ENCODE peak calls at places on chromosome 19, in six cellular contexts. X, I, G, R, Y and M are unnamed samples.

GRCh38 chr19:49679832-49680472 is 2.9 kb downstream of the PRMT1 start:
- DNase-seq in X (no peak), I (no peak), G (no peak), R (no peak), Y (no peak), M (peak; percentile 29)

GRCh38 chr19:46134527-46134926 is 10.0 kb upstream of the IGFL3 start:
- DNase-seq in X (peak; percentile 25), I (peak; percentile 21), G (peak; percentile 13), R (peak; percentile 61), Y (no peak), M (no peak)

GRCh38 chr19:32921624-32922023 is 50.1 kb downstream of the CEP89 start:
- DNase-seq in X (no peak), I (no peak), G (no peak), R (no peak), Y (no peak), M (no peak)

GRCh38 chr19:28021316-28022185 is 1191.4 kb downstream of the UQCRFS1 start:
- DNase-seq in X (no peak), I (no peak), G (no peak), R (no peak), Y (no peak), M (no peak)

GRCh38 chr19:5624741-5625140 is 1.9 kb downstream of the SAFB start:
- DNase-seq in X (peak; percentile 25), I (no peak), G (no peak), R (no peak), Y (no peak), M (peak; percentile 16)

GRCh38 chr19:30391052-30391451 is 18.9 kb downstream of the ZNF536 start:
- DNase-seq in X (no peak), I (no peak), G (no peak), R (no peak), Y (no peak), M (no peak)

GRCh38 chr19:52527954-52528326 is 472 bp downstream of the ZNF808 start:
- DNase-seq in X (no peak), I (no peak), G (no peak), R (peak; percentile 2), Y (no peak), M (no peak)

GRCh38 chr19:43631491-43631890 is 8.2 kb downstream of the CADM4 start:
- DNase-seq in X (no peak), I (no peak), G (no peak), R (no peak), Y (no peak), M (no peak)

GRCh38 chr19:34402074-34402600 is 2.1 kb upstream of the PDCD2L start:
- DNase-seq in X (no peak), I (no peak), G (no peak), R (no peak), Y (no peak), M (no peak)

GRCh38 chr19:39951065-39951650 is 16.7 kb upstream of the FCGBP start:
- DNase-seq in X (no peak), I (no peak), G (no peak), R (no peak), Y (no peak), M (no peak)

GRCh38 chr19:35425682-35426081 is 22.4 kb upstream of the FFAR2 start:
- DNase-seq in X (no peak), I (no peak), G (no peak), R (no peak), Y (no peak), M (no peak)

GRCh38 chr19:33948651-33949335 is 152.1 kb downstream of the KCTD15 start:
- DNase-seq in X (no peak), I (no peak), G (no peak), R (no peak), Y (no peak), M (no peak)

GRCh38 chr19:38978315-38978689 is 2.8 kb upstream of the FBXO17 start:
- DNase-seq in X (no peak), I (no peak), G (no peak), R (no peak), Y (no peak), M (no peak)

GRCh38 chr19:58218899-58219298 is 9.8 kb upstream of the ZNF544 start:
- DNase-seq in X (peak; percentile 34), I (no peak), G (peak; percentile 37), R (no peak), Y (no peak), M (peak; percentile 56)

GRCh38 chr19:6738726-6739389 is 622 bp upstream of the TRIP10 start:
- DNase-seq in X (no peak), I (no peak), G (peak; percentile 44), R (no peak), Y (peak; percentile 60), M (peak; percentile 47)

GRCh38 chr19:58307736-58308135 is 2.6 kb downstream of the ERVK3-1 start:
- DNase-seq in X (no peak), I (no peak), G (no peak), R (no peak), Y (no peak), M (no peak)

GRCh38 chr19:28949535-28949934 is 263.4 kb downstream of the UQCRFS1 start:
- DNase-seq in X (no peak), I (no peak), G (no peak), R (no peak), Y (no peak), M (no peak)

GRCh38 chr19:35281303-35281702 is 1.0 kb upstream of the HAMP start:
- DNase-seq in X (no peak), I (no peak), G (no peak), R (no peak), Y (no peak), M (no peak)

GRCh38 chr19:11931051-11931450 is 6.1 kb downstream of the ZNF700 start:
- DNase-seq in X (peak; percentile 65), I (no peak), G (no peak), R (no peak), Y (no peak), M (no peak)

GRCh38 chr19:35309481-35310279 is 17.7 kb downstream of the MAG start:
- DNase-seq in X (peak; percentile 89), I (no peak), G (peak; percentile 93), R (peak; percentile 10), Y (no peak), M (no peak)

GRCh38 chr19:4297901-4298771 is 4.1 kb downstream of the TMIGD2 start:
- DNase-seq in X (no peak), I (no peak), G (no peak), R (peak; percentile 31), Y (no peak), M (peak; percentile 79)

GRCh38 chr19:49097453-49098288 is 12.4 kb downstream of the SNRNP70 start:
- DNase-seq in X (peak; percentile 84), I (peak; percentile 53), G (peak; percentile 81), R (peak; percentile 45), Y (peak; percentile 51), M (peak; percentile 81)

GRCh38 chr19:29211562-29212416 is 1.2 kb downstream of the UQCRFS1 start:
- DNase-seq in X (peak; percentile 31), I (no peak), G (peak; percentile 17), R (peak; percentile 30), Y (no peak), M (peak; percentile 43)

GRCh38 chr19:5714819-5715218 is 5.1 kb downstream of the LONP1 start:
- DNase-seq in X (no peak), I (no peak), G (no peak), R (no peak), Y (no peak), M (no peak)

GRCh38 chr19:46378268-46378667 is 31.4 kb downstream of the PPP5C start:
- DNase-seq in X (peak; percentile 81), I (no peak), G (peak; percentile 71), R (peak; percentile 78), Y (no peak), M (no peak)

GRCh38 chr19:38977445-38978314 is 2.1 kb upstream of the FBXO17 start:
- DNase-seq in X (peak; percentile 30), I (no peak), G (peak; percentile 4), R (peak; percentile 57), Y (no peak), M (peak; percentile 80)

GRCh38 chr19:54179921-54180452 is 7.0 kb upstream of the TMC4 start:
- DNase-seq in X (peak; percentile 88), I (no peak), G (peak; percentile 86), R (peak; percentile 64), Y (no peak), M (no peak)

GRCh38 chr19:18113827-18114226 is 16.2 kb downstream of the MAST3 start:
- DNase-seq in X (no peak), I (no peak), G (no peak), R (no peak), Y (no peak), M (no peak)

GRCh38 chr19:34155686-34156085 is 16.6 kb upstream of the LSM14A start:
- DNase-seq in X (peak; percentile 20), I (no peak), G (no peak), R (peak; percentile 53), Y (no peak), M (no peak)

GRCh38 chr19:38093587-38093986 is 130.4 kb downstream of the DPF1 start:
- DNase-seq in X (no peak), I (no peak), G (no peak), R (no peak), Y (peak; percentile 58), M (no peak)

GRCh38 chr19:35346193-35347052 is 1.3 kb upstream of the FFAR1 start:
- DNase-seq in X (no peak), I (no peak), G (no peak), R (no peak), Y (no peak), M (peak; percentile 87)

GRCh38 chr19:20247016-20247683 is 80.1 kb downstream of the ZNF486 start:
- DNase-seq in X (peak; percentile 42), I (no peak), G (peak; percentile 3), R (peak; percentile 1), Y (peak; percentile 16), M (peak; percentile 64)
- TF ChIP-seq CTCF in X (peak; percentile 61), I (peak; percentile 38), G (peak; percentile 47), R (peak; percentile 25), Y (peak; percentile 65), M (peak; percentile 41)

GRCh38 chr19:51198641-51199040 is 26.2 kb upstream of the CD33 start:
- DNase-seq in X (no peak), I (no peak), G (no peak), R (no peak), Y (no peak), M (no peak)
- TF ChIP-seq CTCF in X (no peak), I (no peak), G (no peak), R (no peak), Y (no peak), M (no peak)

GRCh38 chr19:1945899-1946298 is 4.9 kb downstream of the CSNK1G2 start:
- DNase-seq in X (peak; percentile 17), I (no peak), G (peak; percentile 22), R (peak; percentile 7), Y (no peak), M (peak; percentile 42)
- TF ChIP-seq CTCF in X (peak; percentile 68), I (peak; percentile 51), G (peak; percentile 65), R (peak; percentile 46), Y (peak; percentile 64), M (peak; percentile 88)

GRCh38 chr19:55660404-55660803 is 5.6 kb downstream of the U2AF2 start:
- DNase-seq in X (no peak), I (no peak), G (no peak), R (no peak), Y (no peak), M (no peak)

GRCh38 chr19:55663846-55664536 is 9.2 kb downstream of the U2AF2 start:
- DNase-seq in X (no peak), I (no peak), G (no peak), R (no peak), Y (no peak), M (no peak)

GRCh38 chr19:55659822-55660221 is 5.0 kb downstream of the U2AF2 start:
- DNase-seq in X (no peak), I (no peak), G (no peak), R (no peak), Y (no peak), M (no peak)

GRCh38 chr19:55660991-55661390 is 6.2 kb downstream of the U2AF2 start:
- DNase-seq in X (no peak), I (no peak), G (no peak), R (no peak), Y (no peak), M (no peak)

GRCh38 chr19:55661826-55662225 is 7.0 kb downstream of the U2AF2 start:
- DNase-seq in X (no peak), I (no peak), G (no peak), R (no peak), Y (no peak), M (no peak)
- TF ChIP-seq CTCF in X (no peak), I (no peak), G (no peak), R (no peak), Y (no peak), M (no peak)